ENCODE peak calls at places on chromosomes 5 and 9, in five cellular contexts. I, E, U, G and Z are unnamed samples.

GRCh38 chr9:99712214-99712613 is 109.5 kb upstream of the NR4A3 start:
- DNase-seq in I (no peak), G (no peak), U (no peak), E (no peak), Z (no peak)

GRCh38 chr5:130272837-130273236 is 368.6 kb downstream of the CHSY3 start:
- DNase-seq in I (no peak), E (no peak), U (no peak), G (no peak), Z (no peak)

GRCh38 chr9:71734953-71735352 is 33.4 kb downstream of the CEMIP2 start:
- DNase-seq in G (no peak), U (no peak), I (no peak), E (no peak), Z (no peak)

GRCh38 chr5:163838738-163839137 is 333.3 kb downstream of the MAT2B start:
- DNase-seq in E (no peak), U (no peak), I (no peak), G (no peak), Z (no peak)

GRCh38 chr5:96743065-96743768 is 64.5 kb downstream of the ERAP1 start:
- DNase-seq in I (peak; percentile 25), G (no peak), U (no peak), E (peak; percentile 44), Z (no peak)

GRCh38 chr9:70229026-70229425 is 29.8 kb upstream of the SMC5 start:
- DNase-seq in I (no peak), G (no peak), U (no peak), E (peak; percentile 21), Z (no peak)

GRCh38 chr5:150567031-150567680 is 59.2 kb downstream of the NDST1 start:
- DNase-seq in U (no peak), G (peak; percentile 50), I (no peak), E (no peak), Z (no peak)

GRCh38 chr5:151799407-151799806 is 27.7 kb downstream of the G3BP1 start:
- DNase-seq in I (no peak), U (no peak), G (no peak), E (no peak), Z (no peak)

GRCh38 chr9:35306281-35306680 is 144.5 kb downstream of the UNC13B start:
- DNase-seq in G (no peak), U (no peak), I (no peak), E (no peak), Z (no peak)

GRCh38 chr5:52743012-52743411 is 44.7 kb upstream of the ITGA1 start:
- DNase-seq in G (no peak), I (no peak), U (no peak), E (no peak), Z (no peak)

GRCh38 chr5:138601444-138601843 is 26.2 kb upstream of the HSPA9 start:
- DNase-seq in E (no peak), G (peak; percentile 87), U (no peak), I (no peak), Z (no peak)

GRCh38 chr5:6222121-6222520 is 156.2 kb downstream of the MED10 start:
- DNase-seq in I (no peak), E (no peak), U (no peak), G (no peak), Z (no peak)

GRCh38 chr9:70053864-70054263 is 10.2 kb downstream of the MAMDC2 start:
- DNase-seq in I (no peak), G (no peak), U (no peak), E (no peak), Z (no peak)